ENCODE peak calls at places on chromosomes 1 and 21, in eight cellular contexts. S, M, I, R, Q, P, N and E are unnamed samples.
A peak's percentile ranks its signal among the peaks of the same experiment; 100 is the strongest.

GRCh38 chr1:64811131-64811530 is 66.3 kb downstream of the RAVER2 start:
- DNase-seq in S (no peak), M (no peak), I (no peak), R (no peak), Q (peak; percentile 18), P (no peak), N (no peak), E (no peak)

GRCh38 chr1:108896160-108897150 is 19.7 kb downstream of the GPSM2 start:
- DNase-seq in S (peak; percentile 39), M (no peak), I (no peak), R (peak; percentile 45), Q (peak; percentile 29), P (no peak), N (no peak), E (no peak)

GRCh38 chr1:51686450-51686849 is 69.6 kb downstream of the OSBPL9 start:
- DNase-seq in S (no peak), M (no peak), I (no peak), R (peak; percentile 16), Q (no peak), P (no peak), N (no peak), E (no peak)

GRCh38 chr21:38386967-38387366 is 111.3 kb downstream of the ERG start:
- DNase-seq in S (no peak), M (no peak), I (no peak), R (no peak), Q (peak; percentile 42), P (no peak), N (no peak), E (no peak)

GRCh38 chr1:204155881-204156280 is 4.0 kb upstream of the ETNK2 start:
- DNase-seq in S (no peak), M (no peak), I (no peak), R (no peak), Q (no peak), P (peak; percentile 19), N (no peak), E (no peak)

GRCh38 chr1:85437139-85437538 is 27.8 kb downstream of the DDAH1 start:
- DNase-seq in S (no peak), M (no peak), I (no peak), R (no peak), Q (no peak), P (no peak), N (no peak), E (no peak)

GRCh38 chr1:91944087-91944486 is 5.1 kb upstream of the BRDT start:
- DNase-seq in S (no peak), M (no peak), I (no peak), R (no peak), Q (no peak), P (no peak), N (no peak), E (no peak)

GRCh38 chr1:110800079-110800478 is 72.9 kb upstream of the CD53 start:
- DNase-seq in S (no peak), M (no peak), I (no peak), R (no peak), Q (no peak), P (no peak), N (no peak), E (no peak)

GRCh38 chr1:22487781-22488180 is 36.1 kb downstream of the ZBTB40 start:
- DNase-seq in S (no peak), M (no peak), I (no peak), R (no peak), Q (no peak), P (no peak), N (no peak), E (no peak)

GRCh38 chr1:161766102-161766981 is at the start of gene ATF6:
- DNase-seq in S (peak; percentile 89), M (peak; percentile 86), I (peak; percentile 92), R (peak; percentile 94), Q (peak; percentile 97), P (peak; percentile 87), N (peak; percentile 62), E (peak; percentile 84)

GRCh38 chr21:39675595-39675994 is 62.9 kb downstream of the B3GALT5 start:
- DNase-seq in S (no peak), M (no peak), I (no peak), R (no peak), Q (no peak), P (no peak), N (no peak), E (no peak)

GRCh38 chr1:71930526-71930925 is 351.8 kb downstream of the NEGR1 start:
- DNase-seq in S (no peak), M (no peak), I (no peak), R (no peak), Q (no peak), P (no peak), N (no peak), E (no peak)

GRCh38 chr1:223815020-223815853 is 30.5 kb downstream of the TP53BP2 start:
- DNase-seq in S (no peak), M (no peak), I (no peak), R (no peak), Q (no peak), P (no peak), N (no peak), E (no peak)

GRCh38 chr1:183131166-183131565 is 54.9 kb upstream of the LAMC2 start:
- DNase-seq in S (no peak), M (no peak), I (no peak), R (no peak), Q (no peak), P (no peak), N (no peak), E (no peak)

GRCh38 chr1:169105434-169106094 is 926 bp upstream of the ATP1B1 start:
- DNase-seq in S (peak; percentile 87), M (peak; percentile 89), I (peak; percentile 58), R (no peak), Q (peak; percentile 50), P (peak; percentile 81), N (no peak), E (peak; percentile 90)

GRCh38 chr1:61274979-61275378 is 192.6 kb downstream of the NFIA start:
- DNase-seq in S (no peak), M (no peak), I (no peak), R (no peak), Q (no peak), P (no peak), N (no peak), E (no peak)